ENCODE peak calls at places on chromosome 10, in four cellular contexts. K, A, R and U are unnamed samples. For H3K9me3, the result is how much of the 10 kb centered on the place peaks cover.

GRCh38 chr10:4708123-4708759 is 117.8 kb upstream of the AKR1E2 start:
- DNase-seq in K (no peak), R (no peak), A (no peak), U (no peak)

GRCh38 chr10:82742478-82742877 is 867.5 kb downstream of the NRG3 start:
- DNase-seq in A (no peak), K (no peak), R (no peak), U (peak)

GRCh38 chr10:1292611-1293021 is 236.4 kb downstream of the WDR37 start:
- DNase-seq in A (no peak), K (no peak), R (no peak), U (no peak)

GRCh38 chr10:124149681-124150080 is 56.3 kb upstream of the CHST15 start:
- DNase-seq in K (no peak), A (peak), R (no peak), U (no peak)

GRCh38 chr10:32167450-32167849 is 111.2 kb upstream of the KIF5B start:
- DNase-seq in A (no peak), R (no peak), K (no peak), U (no peak)

GRCh38 chr10:110613996-110614495 is 30.1 kb upstream of the RBM20 start:
- DNase-seq in R (no peak), K (no peak), A (no peak), U (no peak)

GRCh38 chr10:122863796-122864592 is 15.4 kb downstream of the FAM24B start:
- DNase-seq in R (no peak), K (no peak), A (no peak), U (no peak)

GRCh38 chr10:35420827-35421552 is 84.7 kb downstream of the CCNY start:
- DNase-seq in R (no peak), A (no peak), K (peak), U (no peak)

GRCh38 chr10:48821111-48821510 is 118.5 kb downstream of the LRRC18 start:
- DNase-seq in R (no peak), A (no peak), K (no peak), U (no peak)

GRCh38 chr10:49618861-49619260 is 5.0 kb downstream of the CHAT start:
- DNase-seq in K (no peak), A (no peak), R (no peak), U (no peak)

GRCh38 chr10:78408671-78409472 is 375.2 kb downstream of the RPS24 start:
- DNase-seq in K (peak), R (peak), A (peak), U (peak)

GRCh38 chr10:22986771-22987542 is 59.1 kb downstream of the ARMC3 start:
- DNase-seq in K (no peak), A (no peak), R (no peak), U (no peak)

GRCh38 chr10:6022693-6023092 is 39.5 kb downstream of the IL2RA start:
- DNase-seq in A (no peak), R (no peak), K (no peak), U (no peak)

GRCh38 chr10:6023661-6024333 is 38.4 kb downstream of the IL2RA start:
- DNase-seq in K (no peak), R (no peak), A (no peak), U (no peak)

GRCh38 chr10:6025683-6026225 is 36.4 kb downstream of the IL2RA start:
- DNase-seq in R (no peak), K (no peak), A (no peak), U (no peak)

GRCh38 chr10:6020806-6021205 is 41.4 kb downstream of the IL2RA start:
- DNase-seq in K (no peak), A (no peak), R (no peak), U (no peak)

GRCh38 chr10:6024334-6024682 is 37.9 kb downstream of the IL2RA start:
- DNase-seq in K (no peak), R (no peak), A (no peak), U (no peak)
- TF ChIP-seq POLR2A in K (no peak), R (no peak), A (no peak), U (no peak)

DNA sequence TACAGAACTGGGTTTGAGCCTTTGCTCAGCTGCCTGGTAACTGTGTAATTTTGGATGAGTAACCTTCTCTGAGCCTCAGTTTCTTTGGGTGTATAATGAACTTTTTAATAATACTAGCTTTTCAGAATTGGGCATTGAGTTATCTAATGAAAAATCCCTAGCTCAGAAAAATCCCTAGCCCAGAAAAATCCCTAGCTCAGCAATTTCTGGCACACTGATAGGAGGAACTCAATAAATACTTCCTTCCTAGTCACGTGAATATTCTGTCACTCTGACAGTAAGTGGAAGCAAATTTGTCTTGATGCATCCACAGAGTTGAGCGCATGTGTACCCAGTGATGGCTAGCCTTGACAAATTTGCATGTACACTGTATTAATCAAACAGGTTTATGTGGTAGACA is 817.6 kb downstream of the XPNPEP1 start:
- DNase-seq in A (no peak), R (no peak), K (no peak), U (no peak)
- H3K9me3 ChIP-seq in A (under half), R (under half), K (under half), U (under half)

DNA sequence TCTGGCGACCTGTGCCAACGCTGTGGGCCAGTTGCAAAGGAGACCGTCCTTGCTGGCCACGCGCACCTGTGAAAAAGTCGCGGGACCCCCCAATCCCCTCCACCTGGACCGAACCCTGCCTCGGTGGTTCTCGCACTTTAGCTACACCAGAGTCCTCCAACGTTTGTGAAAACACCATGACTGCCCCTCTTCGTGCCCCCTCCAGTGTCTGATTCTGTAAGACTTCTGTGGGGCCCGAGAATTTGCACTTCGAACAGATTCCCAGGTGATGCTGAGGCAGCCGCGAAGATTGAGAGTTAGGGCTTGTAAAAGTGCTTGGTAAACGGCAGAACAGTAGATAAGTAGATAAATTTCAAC is 102.4 kb upstream of the SVIL start:
- DNase-seq in A (no peak), R (no peak), K (no peak), U (no peak)
- H3K4me3 ChIP-seq in A (no peak), R (no peak), K (peak), U (peak)

GRCh38 chr10:100009793-100010676 is at the start of gene DNMBP:
- DNase-seq in K (peak), R (peak), A (peak), U (peak)
- TF ChIP-seq POLR2A in K (peak), R (peak), A (peak), U (peak)

DNA sequence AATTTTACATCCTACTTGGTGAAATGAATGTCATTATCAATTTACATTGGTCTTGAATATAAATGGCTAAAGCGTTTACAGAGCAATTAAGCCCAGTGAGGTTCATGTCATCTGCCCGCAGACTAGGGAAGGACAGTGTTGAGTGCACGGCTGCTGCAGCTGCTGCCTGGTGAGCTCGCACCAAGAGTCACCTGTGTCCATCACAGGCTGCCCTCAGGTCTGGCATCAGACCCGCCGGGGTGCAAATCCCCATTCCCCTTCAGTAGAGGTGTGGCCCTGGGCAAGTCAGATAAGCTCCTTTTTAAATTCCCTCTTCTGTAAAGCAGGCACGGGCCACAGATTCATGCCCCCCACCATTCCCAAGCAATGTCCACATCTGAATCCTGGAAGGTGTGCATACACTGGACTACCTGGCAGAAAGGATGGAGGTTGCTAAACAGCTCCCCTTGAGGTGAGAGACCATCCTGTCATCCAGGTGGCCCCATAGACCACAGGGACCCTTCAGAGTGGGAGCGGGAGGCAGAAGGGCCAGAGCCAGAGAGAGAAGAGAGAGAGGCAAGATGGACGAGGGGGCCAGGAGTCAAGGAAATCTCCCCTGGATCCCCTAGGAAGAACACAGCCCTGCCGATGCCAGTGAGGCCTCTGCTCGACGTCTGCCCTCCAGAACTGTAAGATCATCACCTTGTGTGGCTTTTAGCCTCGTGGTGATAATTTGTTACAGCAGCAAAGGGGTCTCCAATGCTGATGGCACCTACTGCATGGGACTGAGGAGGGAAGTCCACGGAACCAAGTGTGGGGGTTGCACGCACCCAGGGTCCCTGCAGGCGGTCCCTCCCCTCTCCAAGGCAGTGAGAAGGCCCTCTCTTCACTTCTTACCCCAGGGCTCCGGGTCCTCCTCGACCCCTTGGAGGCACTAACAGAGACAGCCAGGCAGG is 168.8 kb downstream of the TCERG1L start:
- DNase-seq in A (no peak), R (no peak), K (no peak), U (no peak)
- H3K9me3 ChIP-seq in A (under half), R (under half), K (under half), U (under half)

GRCh38 chr10:60910543-60910942 is 33.4 kb downstream of the RHOBTB1 start:
- DNase-seq in R (peak), A (no peak), K (no peak), U (peak)
- H3K4me3 ChIP-seq in R (no peak), A (no peak), K (no peak), U (no peak)

DNA sequence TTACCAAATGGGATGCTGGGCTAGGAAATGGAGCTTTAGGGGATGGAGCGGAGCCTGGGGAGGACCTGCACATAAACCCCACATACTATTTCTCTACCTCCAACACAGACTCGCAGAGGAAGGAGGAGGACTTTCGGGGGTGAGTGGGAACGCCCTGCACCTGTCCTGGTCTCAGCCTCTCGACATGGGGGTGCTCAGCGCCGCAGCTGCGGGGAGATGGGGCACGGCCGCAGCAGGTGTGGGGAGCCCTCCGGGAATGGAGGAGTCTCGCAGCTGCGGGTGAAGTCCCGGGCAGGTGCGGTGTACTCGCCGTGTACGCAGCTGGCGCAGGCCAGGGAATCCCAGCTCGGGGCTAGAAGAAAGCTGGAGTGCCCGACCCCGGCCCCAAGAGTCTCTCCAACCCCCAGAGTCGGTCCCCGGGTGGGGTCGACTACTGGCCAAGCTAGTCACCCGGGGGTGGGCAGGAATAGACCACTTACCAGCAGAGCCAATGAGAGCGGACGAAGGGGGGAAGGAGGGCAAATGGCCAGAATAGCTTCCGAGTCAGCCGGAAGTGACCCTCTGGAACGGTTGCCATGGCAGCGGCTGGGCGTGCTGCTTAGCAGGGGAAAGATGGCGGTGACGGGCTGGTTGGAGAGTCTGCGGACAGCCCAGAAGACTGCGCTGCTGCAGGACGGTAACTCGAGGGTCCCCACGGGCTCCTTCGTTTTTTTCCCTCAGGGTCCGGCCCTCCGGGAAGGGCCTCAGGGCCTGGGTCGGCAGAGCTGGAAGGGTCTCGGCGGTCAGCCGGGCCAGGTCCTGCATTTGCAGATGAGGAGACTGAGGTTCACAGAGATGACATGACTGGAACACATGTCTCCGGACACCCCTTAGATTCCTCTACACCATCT is at the start of the genes DPCD and POLL:
- DNase-seq in A (peak), R (peak), K (peak), U (peak)
- TF ChIP-seq POLR2A in A (no peak), R (no peak), K (no peak), U (no peak)

DNA sequence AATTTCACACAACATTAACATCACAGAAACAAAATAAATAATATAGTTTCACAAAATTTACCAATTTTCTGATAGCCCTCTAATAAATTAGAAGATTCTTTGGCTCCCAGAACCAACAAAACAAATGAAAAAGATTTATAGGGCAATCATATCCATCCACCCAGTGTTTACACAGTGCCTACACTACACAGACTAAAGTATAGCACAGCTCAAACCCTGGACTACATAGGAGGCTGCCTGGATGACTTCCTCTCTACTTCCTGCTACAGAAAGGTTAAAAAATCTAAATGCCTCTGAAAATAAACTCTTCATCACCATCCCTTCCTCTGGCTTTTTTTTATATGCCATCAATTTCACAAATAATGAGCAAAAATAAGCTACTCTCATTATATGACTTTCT is 28.4 kb downstream of the MPP7 start:
- DNase-seq in K (no peak), R (no peak), A (no peak), U (no peak)
- H3K9me3 ChIP-seq in K (under half), R (under half), A (under half), U (under half)

GRCh38 chr10:106908225-106908624 is 256.3 kb downstream of the SORCS1 start:
- DNase-seq in K (no peak), R (no peak), A (no peak), U (no peak)
- H3K4me3 ChIP-seq in K (no peak), R (no peak), A (no peak), U (no peak)

DNA sequence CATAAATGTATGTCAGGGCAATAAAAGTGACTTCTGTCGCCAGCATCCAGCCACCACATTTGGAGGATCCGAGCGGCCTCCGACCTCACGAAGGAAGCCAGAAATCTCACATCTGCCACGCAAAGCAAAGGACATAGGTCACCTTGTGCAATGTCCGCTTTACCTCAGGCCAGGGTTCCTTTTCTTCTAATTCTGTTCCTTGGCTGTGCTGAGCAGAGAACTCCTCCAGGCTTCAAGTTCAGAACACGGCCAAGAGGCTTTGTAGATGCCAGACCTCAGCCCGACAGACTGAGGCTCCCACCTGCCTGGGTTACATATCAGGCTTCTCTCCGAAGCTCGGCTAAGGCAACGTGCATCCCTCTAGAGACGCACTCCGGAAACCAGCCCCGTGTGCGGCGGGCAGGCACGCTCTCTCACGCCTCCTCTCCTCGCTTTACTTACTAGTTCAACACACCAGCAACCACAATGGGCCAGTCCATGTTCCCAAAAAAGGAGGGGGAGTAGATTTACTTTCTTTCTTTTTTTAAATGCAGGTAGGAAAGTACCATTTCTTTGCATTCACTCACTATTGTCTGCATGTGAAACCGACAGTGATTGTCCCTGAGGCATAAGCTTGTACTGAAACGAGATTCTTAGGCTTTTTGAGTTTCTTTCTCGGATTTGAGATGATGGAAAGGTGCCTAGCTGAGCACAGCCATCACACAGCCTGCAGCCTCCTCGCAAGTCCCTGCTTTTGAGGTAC is 122.4 kb upstream of the AFAP1L2 start:
- DNase-seq in R (peak), K (peak), A (peak), U (peak)
- TF ChIP-seq POLR2A in R (peak), K (no peak), A (peak), U (no peak)